ENCODE peak calls at places on chromosome 1, in six cellular contexts. One of them, this sample, is unnamed.

GRCh38 chr1:60510162-60510561 is 436.6 kb upstream of the C1orf87 start:
- DNase-seq in lower leg skin: no peak
- DNase-seq in T follicular helper cell: no peak
- DNase-seq in brain pericyte: no peak
- DNase-seq in stimulated activated CD8-positive, alpha-beta memory T cell treated with anti-CD3 and anti-CD28 coated beads, Interleukin-7, amount 100 ng/mL, for 1 hour: no peak
- DNase-seq in ELF-1: no peak
- DNase-seq in this sample: no peak

GRCh38 chr1:90414201-90414600 is 302.9 kb downstream of the BARHL2 start:
- DNase-seq in lower leg skin: no peak
- DNase-seq in T follicular helper cell: no peak
- DNase-seq in brain pericyte: no peak
- DNase-seq in stimulated activated CD8-positive, alpha-beta memory T cell treated with anti-CD3 and anti-CD28 coated beads, Interleukin-7, amount 100 ng/mL, for 1 hour: no peak
- DNase-seq in ELF-1: no peak
- DNase-seq in this sample: no peak

GRCh38 chr1:37032660-37033354 is 1.5 kb downstream of the GRIK3 start:
- DNase-seq in lower leg skin: no peak
- DNase-seq in T follicular helper cell: no peak
- DNase-seq in brain pericyte: no peak
- DNase-seq in stimulated activated CD8-positive, alpha-beta memory T cell treated with anti-CD3 and anti-CD28 coated beads, Interleukin-7, amount 100 ng/mL, for 1 hour: no peak
- DNase-seq in ELF-1: peak
- DNase-seq in this sample: peak

GRCh38 chr1:75908717-75909152 is 23.5 kb downstream of the ASB17 start:
- DNase-seq in lower leg skin: no peak
- DNase-seq in T follicular helper cell: no peak
- DNase-seq in brain pericyte: no peak
- DNase-seq in stimulated activated CD8-positive, alpha-beta memory T cell treated with anti-CD3 and anti-CD28 coated beads, Interleukin-7, amount 100 ng/mL, for 1 hour: no peak
- DNase-seq in ELF-1: peak
- DNase-seq in this sample: no peak

GRCh38 chr1:81174811-81175476 is 625.8 kb upstream of the ADGRL2 start:
- DNase-seq in lower leg skin: peak
- DNase-seq in T follicular helper cell: no peak
- DNase-seq in brain pericyte: no peak
- DNase-seq in stimulated activated CD8-positive, alpha-beta memory T cell treated with anti-CD3 and anti-CD28 coated beads, Interleukin-7, amount 100 ng/mL, for 1 hour: no peak
- DNase-seq in ELF-1: peak
- DNase-seq in this sample: no peak

GRCh38 chr1:209648366-209648765 is 3.9 kb downstream of the LAMB3 start:
- DNase-seq in lower leg skin: no peak
- DNase-seq in T follicular helper cell: no peak
- DNase-seq in brain pericyte: no peak
- DNase-seq in stimulated activated CD8-positive, alpha-beta memory T cell treated with anti-CD3 and anti-CD28 coated beads, Interleukin-7, amount 100 ng/mL, for 1 hour: no peak
- DNase-seq in ELF-1: no peak
- DNase-seq in this sample: no peak

GRCh38 chr1:196114193-196114592 is 494.0 kb downstream of the KCNT2 start:
- DNase-seq in lower leg skin: no peak
- DNase-seq in T follicular helper cell: no peak
- DNase-seq in brain pericyte: no peak
- DNase-seq in stimulated activated CD8-positive, alpha-beta memory T cell treated with anti-CD3 and anti-CD28 coated beads, Interleukin-7, amount 100 ng/mL, for 1 hour: no peak
- DNase-seq in ELF-1: no peak
- DNase-seq in this sample: no peak

GRCh38 chr1:235320521-235321179 is 7.3 kb downstream of the ARID4B start:
- DNase-seq in lower leg skin: no peak
- DNase-seq in T follicular helper cell: no peak
- DNase-seq in brain pericyte: no peak
- DNase-seq in stimulated activated CD8-positive, alpha-beta memory T cell treated with anti-CD3 and anti-CD28 coated beads, Interleukin-7, amount 100 ng/mL, for 1 hour: no peak
- DNase-seq in ELF-1: no peak
- DNase-seq in this sample: no peak

GRCh38 chr1:11525516-11525915 is 46.6 kb downstream of the DISP3 start:
- DNase-seq in lower leg skin: no peak
- DNase-seq in T follicular helper cell: no peak
- DNase-seq in brain pericyte: no peak
- DNase-seq in stimulated activated CD8-positive, alpha-beta memory T cell treated with anti-CD3 and anti-CD28 coated beads, Interleukin-7, amount 100 ng/mL, for 1 hour: no peak
- DNase-seq in ELF-1: no peak
- DNase-seq in this sample: no peak

GRCh38 chr1:42223036-42223435 is 58.5 kb upstream of the GUCA2A start:
- DNase-seq in lower leg skin: no peak
- DNase-seq in T follicular helper cell: no peak
- DNase-seq in brain pericyte: no peak
- DNase-seq in stimulated activated CD8-positive, alpha-beta memory T cell treated with anti-CD3 and anti-CD28 coated beads, Interleukin-7, amount 100 ng/mL, for 1 hour: no peak
- DNase-seq in ELF-1: no peak
- DNase-seq in this sample: no peak

GRCh38 chr1:160797861-160798273 is 1.9 kb downstream of the LY9 start:
- DNase-seq in lower leg skin: no peak
- DNase-seq in T follicular helper cell: peak
- DNase-seq in brain pericyte: no peak
- DNase-seq in stimulated activated CD8-positive, alpha-beta memory T cell treated with anti-CD3 and anti-CD28 coated beads, Interleukin-7, amount 100 ng/mL, for 1 hour: peak
- DNase-seq in ELF-1: no peak
- DNase-seq in this sample: no peak

GRCh38 chr1:46816930-46817329 is 18.1 kb downstream of the CYP4B1 start:
- DNase-seq in lower leg skin: no peak
- DNase-seq in T follicular helper cell: no peak
- DNase-seq in brain pericyte: no peak
- DNase-seq in stimulated activated CD8-positive, alpha-beta memory T cell treated with anti-CD3 and anti-CD28 coated beads, Interleukin-7, amount 100 ng/mL, for 1 hour: no peak
- DNase-seq in ELF-1: no peak
- DNase-seq in this sample: peak

GRCh38 chr1:43292679-43293078 is 7.3 kb upstream of the C1orf210 start:
- DNase-seq in lower leg skin: no peak
- DNase-seq in T follicular helper cell: no peak
- DNase-seq in brain pericyte: no peak
- DNase-seq in stimulated activated CD8-positive, alpha-beta memory T cell treated with anti-CD3 and anti-CD28 coated beads, Interleukin-7, amount 100 ng/mL, for 1 hour: no peak
- DNase-seq in ELF-1: no peak
- DNase-seq in this sample: no peak

GRCh38 chr1:78072216-78072615 is 26.4 kb downstream of the GIPC2 start:
- DNase-seq in lower leg skin: no peak
- DNase-seq in T follicular helper cell: no peak
- DNase-seq in brain pericyte: no peak
- DNase-seq in stimulated activated CD8-positive, alpha-beta memory T cell treated with anti-CD3 and anti-CD28 coated beads, Interleukin-7, amount 100 ng/mL, for 1 hour: no peak
- DNase-seq in ELF-1: no peak
- DNase-seq in this sample: no peak

GRCh38 chr1:147080013-147080661 is 92.1 kb downstream of the PRKAB2 start:
- DNase-seq in lower leg skin: no peak
- DNase-seq in T follicular helper cell: no peak
- DNase-seq in brain pericyte: no peak
- DNase-seq in stimulated activated CD8-positive, alpha-beta memory T cell treated with anti-CD3 and anti-CD28 coated beads, Interleukin-7, amount 100 ng/mL, for 1 hour: no peak
- DNase-seq in ELF-1: peak
- DNase-seq in this sample: peak

GRCh38 chr1:230868736-230869385 is 540 bp upstream of the C1orf198 start:
- DNase-seq in lower leg skin: peak
- DNase-seq in T follicular helper cell: no peak
- DNase-seq in brain pericyte: no peak
- DNase-seq in stimulated activated CD8-positive, alpha-beta memory T cell treated with anti-CD3 and anti-CD28 coated beads, Interleukin-7, amount 100 ng/mL, for 1 hour: no peak
- DNase-seq in ELF-1: peak
- DNase-seq in this sample: no peak

GRCh38 chr1:5983361-5984103 is 8.7 kb downstream of the NPHP4 start:
- DNase-seq in lower leg skin: no peak
- DNase-seq in T follicular helper cell: no peak
- DNase-seq in brain pericyte: no peak
- DNase-seq in stimulated activated CD8-positive, alpha-beta memory T cell treated with anti-CD3 and anti-CD28 coated beads, Interleukin-7, amount 100 ng/mL, for 1 hour: no peak
- DNase-seq in ELF-1: no peak
- DNase-seq in this sample: no peak

GRCh38 chr1:22089787-22090186 is 37.3 kb downstream of the CDC42 start:
- DNase-seq in lower leg skin: no peak
- DNase-seq in T follicular helper cell: no peak
- DNase-seq in brain pericyte: no peak
- DNase-seq in stimulated activated CD8-positive, alpha-beta memory T cell treated with anti-CD3 and anti-CD28 coated beads, Interleukin-7, amount 100 ng/mL, for 1 hour: no peak
- DNase-seq in ELF-1: peak
- DNase-seq in this sample: peak

GRCh38 chr1:41927118-41927517 is 8.4 kb upstream of the HIVEP3 start:
- DNase-seq in lower leg skin: no peak
- DNase-seq in T follicular helper cell: no peak
- DNase-seq in brain pericyte: no peak
- DNase-seq in stimulated activated CD8-positive, alpha-beta memory T cell treated with anti-CD3 and anti-CD28 coated beads, Interleukin-7, amount 100 ng/mL, for 1 hour: no peak
- DNase-seq in ELF-1: no peak
- DNase-seq in this sample: no peak

GRCh38 chr1:36475341-36475740 is 7.4 kb downstream of the CSF3R start:
- DNase-seq in lower leg skin: no peak
- DNase-seq in T follicular helper cell: no peak
- DNase-seq in brain pericyte: no peak
- DNase-seq in stimulated activated CD8-positive, alpha-beta memory T cell treated with anti-CD3 and anti-CD28 coated beads, Interleukin-7, amount 100 ng/mL, for 1 hour: no peak
- DNase-seq in ELF-1: no peak
- DNase-seq in this sample: no peak

GRCh38 chr1:213984387-213985180 is 3.2 kb upstream of the PROX1 start:
- DNase-seq in lower leg skin: no peak
- DNase-seq in T follicular helper cell: no peak
- DNase-seq in brain pericyte: no peak
- DNase-seq in stimulated activated CD8-positive, alpha-beta memory T cell treated with anti-CD3 and anti-CD28 coated beads, Interleukin-7, amount 100 ng/mL, for 1 hour: no peak
- DNase-seq in ELF-1: peak
- DNase-seq in this sample: peak

GRCh38 chr1:84573481-84573966 is 716 bp downstream of the CTBS start:
- DNase-seq in lower leg skin: no peak
- DNase-seq in T follicular helper cell: no peak
- DNase-seq in brain pericyte: no peak
- DNase-seq in stimulated activated CD8-positive, alpha-beta memory T cell treated with anti-CD3 and anti-CD28 coated beads, Interleukin-7, amount 100 ng/mL, for 1 hour: no peak
- DNase-seq in ELF-1: no peak
- DNase-seq in this sample: no peak

GRCh38 chr1:41504126-41505035 is 19.9 kb upstream of the EDN2 start:
- DNase-seq in lower leg skin: no peak
- DNase-seq in T follicular helper cell: no peak
- DNase-seq in brain pericyte: no peak
- DNase-seq in stimulated activated CD8-positive, alpha-beta memory T cell treated with anti-CD3 and anti-CD28 coated beads, Interleukin-7, amount 100 ng/mL, for 1 hour: no peak
- DNase-seq in ELF-1: no peak
- DNase-seq in this sample: peak

GRCh38 chr1:216665381-216665780 is 57.8 kb downstream of the ESRRG start:
- DNase-seq in lower leg skin: no peak
- DNase-seq in T follicular helper cell: no peak
- DNase-seq in brain pericyte: no peak
- DNase-seq in stimulated activated CD8-positive, alpha-beta memory T cell treated with anti-CD3 and anti-CD28 coated beads, Interleukin-7, amount 100 ng/mL, for 1 hour: no peak
- DNase-seq in ELF-1: no peak
- DNase-seq in this sample: no peak

GRCh38 chr1:223716302-223716862 is 4.0 kb downstream of the CAPN2 start:
- DNase-seq in lower leg skin: no peak
- DNase-seq in T follicular helper cell: no peak
- DNase-seq in brain pericyte: no peak
- DNase-seq in stimulated activated CD8-positive, alpha-beta memory T cell treated with anti-CD3 and anti-CD28 coated beads, Interleukin-7, amount 100 ng/mL, for 1 hour: peak
- DNase-seq in ELF-1: no peak
- DNase-seq in this sample: no peak

GRCh38 chr1:1614204-1614953 is 921 bp upstream of the MIB2 start:
- DNase-seq in lower leg skin: no peak
- DNase-seq in T follicular helper cell: peak
- DNase-seq in brain pericyte: no peak
- DNase-seq in stimulated activated CD8-positive, alpha-beta memory T cell treated with anti-CD3 and anti-CD28 coated beads, Interleukin-7, amount 100 ng/mL, for 1 hour: no peak
- DNase-seq in ELF-1: no peak
- DNase-seq in this sample: no peak

GRCh38 chr1:143643148-143643885 is 328.5 kb downstream of the FAM72C start:
- DNase-seq in lower leg skin: no peak
- DNase-seq in T follicular helper cell: no peak
- DNase-seq in brain pericyte: no peak
- DNase-seq in stimulated activated CD8-positive, alpha-beta memory T cell treated with anti-CD3 and anti-CD28 coated beads, Interleukin-7, amount 100 ng/mL, for 1 hour: no peak
- DNase-seq in ELF-1: peak
- DNase-seq in this sample: peak

GRCh38 chr1:51578383-51579109 is 38.3 kb upstream of the OSBPL9 start:
- DNase-seq in lower leg skin: no peak
- DNase-seq in T follicular helper cell: no peak
- DNase-seq in brain pericyte: no peak
- DNase-seq in stimulated activated CD8-positive, alpha-beta memory T cell treated with anti-CD3 and anti-CD28 coated beads, Interleukin-7, amount 100 ng/mL, for 1 hour: no peak
- DNase-seq in ELF-1: no peak
- DNase-seq in this sample: no peak

GRCh38 chr1:11059990-11060948 is at the start of gene SRM:
- DNase-seq in lower leg skin: peak
- DNase-seq in T follicular helper cell: peak
- DNase-seq in brain pericyte: peak
- DNase-seq in stimulated activated CD8-positive, alpha-beta memory T cell treated with anti-CD3 and anti-CD28 coated beads, Interleukin-7, amount 100 ng/mL, for 1 hour: peak
- DNase-seq in ELF-1: peak
- DNase-seq in this sample: peak

GRCh38 chr1:99766378-99766800 is at the start of gene FRRS1:
- DNase-seq in lower leg skin: peak
- DNase-seq in T follicular helper cell: no peak
- DNase-seq in brain pericyte: peak
- DNase-seq in stimulated activated CD8-positive, alpha-beta memory T cell treated with anti-CD3 and anti-CD28 coated beads, Interleukin-7, amount 100 ng/mL, for 1 hour: peak
- DNase-seq in ELF-1: peak
- DNase-seq in this sample: peak

GRCh38 chr1:21499283-21499945 is 9.8 kb upstream of the ALPL start:
- DNase-seq in lower leg skin: no peak
- DNase-seq in T follicular helper cell: no peak
- DNase-seq in brain pericyte: no peak
- DNase-seq in stimulated activated CD8-positive, alpha-beta memory T cell treated with anti-CD3 and anti-CD28 coated beads, Interleukin-7, amount 100 ng/mL, for 1 hour: no peak
- DNase-seq in ELF-1: no peak
- DNase-seq in this sample: no peak

GRCh38 chr1:87513270-87513669 is 184.6 kb downstream of the LMO4 start:
- DNase-seq in lower leg skin: no peak
- DNase-seq in T follicular helper cell: no peak
- DNase-seq in brain pericyte: no peak
- DNase-seq in stimulated activated CD8-positive, alpha-beta memory T cell treated with anti-CD3 and anti-CD28 coated beads, Interleukin-7, amount 100 ng/mL, for 1 hour: no peak
- DNase-seq in ELF-1: no peak
- DNase-seq in this sample: peak